ENCODE peak calls at places on chromosomes 6 and 20, in six cellular contexts. F is naive thymus-derived CD4-positive, alpha-beta T cell; Y is right lobe of liver; W is ovary; J is breast epithelium; C is AG04450. L is an unnamed sample.

GRCh38 chr6:5584072-5584471 is 322.8 kb downstream of the FARS2 start:
- DNase-seq in Y (no peak), F (no peak), C (peak; percentile 48), W (no peak), J (no peak), L (no peak)

GRCh38 chr20:31811796-31812728 is 7.1 kb upstream of the MYLK2 start:
- DNase-seq in F (no peak), W (no peak), C (peak; percentile 84), J (no peak), Y (no peak), L (no peak)

GRCh38 chr6:20918868-20919267 is 384.6 kb downstream of the CDKAL1 start:
- DNase-seq in W (no peak), Y (no peak), C (no peak), F (no peak), J (no peak), L (no peak)

GRCh38 chr20:51341581-51341980 is 200.9 kb downstream of the NFATC2 start:
- DNase-seq in Y (no peak), C (no peak), F (no peak), W (no peak), J (no peak), L (no peak)

GRCh38 chr20:834151-834747 is 734 bp downstream of the FAM110A start:
- DNase-seq in C (no peak), J (no peak), F (no peak), Y (no peak), W (no peak), L (no peak)

GRCh38 chr20:37841991-37842390 is 60.9 kb upstream of the VSTM2L start:
- DNase-seq in C (no peak), W (no peak), F (no peak), Y (no peak), J (no peak), L (no peak)

GRCh38 chr6:41713161-41713649 is 22.2 kb downstream of the TFEB start:
- DNase-seq in C (no peak), F (no peak), J (peak; percentile 79), W (no peak), Y (peak; percentile 91), L (no peak)

GRCh38 chr6:133779916-133780315 is 109.0 kb upstream of the TCF21 start:
- DNase-seq in W (no peak), Y (no peak), C (no peak), J (no peak), F (no peak), L (no peak)

GRCh38 chr6:31575335-31575901 is at the start of gene TNF:
- DNase-seq in Y (no peak), W (no peak), C (no peak), F (peak; percentile 37), J (no peak), L (peak; percentile 51)

GRCh38 chr6:71482742-71483141 is 194.1 kb downstream of the OGFRL1 start:
- DNase-seq in Y (no peak), W (no peak), F (no peak), J (no peak), C (no peak), L (no peak)

GRCh38 chr6:128914051-128914450 is 31.1 kb downstream of the LAMA2 start:
- DNase-seq in W (no peak), Y (no peak), F (no peak), J (no peak), C (no peak), L (no peak)

GRCh38 chr20:5156670-5157448 is 30.1 kb downstream of the CDS2 start:
- DNase-seq in C (no peak), Y (no peak), F (no peak), W (no peak), J (no peak), L (no peak)

GRCh38 chr6:148296746-148297145 is 45.9 kb upstream of the SASH1 start:
- DNase-seq in F (no peak), J (no peak), C (no peak), Y (no peak), W (no peak), L (no peak)

GRCh38 chr6:110683236-110683635 is 132.0 kb downstream of the CDK19 start:
- DNase-seq in C (no peak), J (no peak), Y (no peak), W (no peak), F (no peak), L (no peak)

GRCh38 chr20:44734938-44735337 is 10.7 kb upstream of the KCNK15 start:
- DNase-seq in W (no peak), F (no peak), J (no peak), C (no peak), Y (no peak), L (no peak)

GRCh38 chr20:25039697-25040437 is 18.1 kb downstream of the ACSS1 start:
- DNase-seq in W (peak; percentile 90), Y (peak; percentile 96), F (no peak), J (peak; percentile 95), C (peak; percentile 51), L (no peak)

GRCh38 chr20:31472395-31473330 is 2.3 kb downstream of the DEFB124 start:
- DNase-seq in J (no peak), Y (no peak), F (no peak), C (no peak), W (no peak), L (no peak)

GRCh38 chr20:39264506-39265172 is 302.5 kb downstream of the DHX35 start:
- DNase-seq in Y (peak; percentile 64), W (peak; percentile 51), F (no peak), J (peak; percentile 58), C (peak; percentile 29), L (peak; percentile 14)

DNA sequence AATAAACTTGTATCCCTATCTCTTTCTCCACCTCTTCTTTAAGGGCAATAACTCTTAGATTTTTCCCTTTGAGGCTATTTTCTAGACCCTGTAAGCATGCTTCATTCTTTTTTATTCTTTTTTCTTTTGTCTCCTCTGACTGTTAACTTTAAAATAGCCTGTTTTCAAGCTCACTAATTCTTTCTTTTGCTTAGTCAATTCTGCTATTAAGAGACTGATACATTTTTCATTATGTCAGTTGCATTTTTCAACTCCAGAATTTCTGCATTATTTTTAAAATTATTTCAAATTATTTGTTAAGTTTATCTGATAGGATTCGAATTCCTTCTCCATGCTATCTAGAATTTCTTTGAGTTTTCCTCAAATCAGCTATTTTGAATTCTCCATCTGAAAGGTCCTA is 84.0 kb downstream of the CFAP61 start:
- DNase-seq in J (no peak), C (no peak), Y (no peak), W (no peak), F (no peak), L (no peak)
- H3K9me3 ChIP-seq in J (peaks cover 4% of the 10 kb centered on the region), C (no peaks in the 10 kb centered on the region), Y (no peaks in the 10 kb centered on the region), W (peaks cover 3% of the 10 kb centered on the region), F (no peaks in the 10 kb centered on the region), L (peaks cover 2% of the 10 kb centered on the region)

GRCh38 chr20:29790510-29790909 is 1467.0 kb upstream of the DEFB115 start:
- DNase-seq in Y (no peak), F (no peak), J (no peak), W (no peak), C (no peak), L (no peak)
- H3K9me3 ChIP-seq in Y (no peaks in the 10 kb centered on the region), F (no peaks in the 10 kb centered on the region), J (no peaks in the 10 kb centered on the region), W (no peaks in the 10 kb centered on the region), C (peaks cover 27% of the 10 kb centered on the region), L (peaks cover 1% of the 10 kb centered on the region)

GRCh38 chr6:169156108-169156821 is 97.4 kb downstream of the THBS2 start:
- DNase-seq in W (no peak), Y (no peak), C (no peak), J (no peak), F (no peak), L (no peak)

GRCh38 chr6:169157474-169158181 is 96.0 kb downstream of the THBS2 start:
- DNase-seq in J (no peak), F (no peak), Y (no peak), C (no peak), W (peak; percentile 37), L (no peak)

GRCh38 chr6:169159331-169159730 is 94.3 kb downstream of the THBS2 start:
- DNase-seq in C (no peak), F (no peak), W (peak; percentile 30), J (no peak), Y (no peak), L (no peak)

GRCh38 chr6:169158750-169159149 is 94.9 kb downstream of the THBS2 start:
- DNase-seq in C (no peak), F (no peak), Y (no peak), J (no peak), W (peak; percentile 33), L (no peak)

DNA sequence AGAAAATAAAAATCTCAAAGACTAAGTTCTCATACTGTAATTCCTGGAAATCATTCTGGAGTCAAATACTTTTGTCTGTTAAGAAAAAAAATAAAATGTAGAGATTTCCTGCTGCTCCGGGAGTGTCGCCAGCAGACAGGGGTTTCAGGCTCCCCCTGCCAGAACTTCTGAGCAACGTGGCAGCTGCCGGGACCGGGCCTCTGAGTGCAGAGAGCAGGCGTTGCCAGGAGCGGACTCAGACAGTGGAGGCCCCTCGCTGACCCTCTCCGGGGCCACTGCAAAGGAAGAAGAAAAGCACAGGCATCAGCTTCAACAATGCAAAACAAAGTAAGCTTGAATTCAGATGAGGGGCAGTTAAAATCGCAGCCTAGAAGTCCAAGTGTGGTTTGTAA is 95.5 kb downstream of the THBS2 start:
- DNase-seq in W (peak; percentile 90), J (no peak), C (no peak), Y (no peak), F (no peak), L (no peak)
- H3K9me3 ChIP-seq in W (no peaks in the 10 kb centered on the region), J (no peaks in the 10 kb centered on the region), C (peaks cover 9% of the 10 kb centered on the region), Y (no peaks in the 10 kb centered on the region), F (no peaks in the 10 kb centered on the region), L (no peaks in the 10 kb centered on the region)

GRCh38 chr6:164692772-164693171 is 616.6 kb downstream of the C6orf118 start:
- DNase-seq in Y (no peak), W (no peak), J (no peak), F (no peak), C (no peak), L (no peak)
- H3K9me3 ChIP-seq in Y (no peaks in the 10 kb centered on the region), W (no peaks in the 10 kb centered on the region), J (no peaks in the 10 kb centered on the region), F (no peaks in the 10 kb centered on the region), C (peaks cover 22% of the 10 kb centered on the region), L (no peaks in the 10 kb centered on the region)

GRCh38 chr6:125693480-125693879 is 56.0 kb upstream of the HEY2 start:
- DNase-seq in J (no peak), C (no peak), W (no peak), F (no peak), Y (no peak), L (no peak)
- H3K9me3 ChIP-seq in J (no peaks in the 10 kb centered on the region), C (no peaks in the 10 kb centered on the region), W (no peaks in the 10 kb centered on the region), F (no peaks in the 10 kb centered on the region), Y (no peaks in the 10 kb centered on the region), L (peaks cover 7% of the 10 kb centered on the region)

L was measured in T-helper 17 cell.